ENCODE peak calls at places on chromosomes 7 and 10, in four cellular contexts. One of them, this sample, is unnamed.

GRCh38 chr7:63040966-63041610 is 957.6 kb upstream of the ZNF722 start:
- DNase-seq in GM12878: no peak
- DNase-seq in K562: no peak
- DNase-seq in HL-60: no peak
- DNase-seq in this sample: no peak

GRCh38 chr7:17770710-17771375 is 169.5 kb downstream of the SNX13 start:
- DNase-seq in K562: no peak
- DNase-seq in HL-60: peak
- DNase-seq in GM12878: no peak
- DNase-seq in this sample: no peak

GRCh38 chr7:139341776-139342244 is 673 bp downstream of the FMC1 start:
- DNase-seq in K562: no peak
- DNase-seq in HL-60: no peak
- DNase-seq in GM12878: no peak
- DNase-seq in this sample: no peak

GRCh38 chr10:86374664-86375063 is 8.1 kb upstream of the GRID1 start:
- DNase-seq in GM12878: no peak
- DNase-seq in K562: no peak
- DNase-seq in HL-60: no peak
- DNase-seq in this sample: no peak

GRCh38 chr7:107090452-107090851 is 45.9 kb downstream of the PRKAR2B start:
- DNase-seq in K562: no peak
- DNase-seq in HL-60: no peak
- DNase-seq in GM12878: no peak
- DNase-seq in this sample: no peak

GRCh38 chr10:71621263-71621751 is 98.3 kb downstream of the C10orf105 start:
- DNase-seq in K562: no peak
- DNase-seq in GM12878: no peak
- DNase-seq in HL-60: peak
- DNase-seq in this sample: no peak

GRCh38 chr7:10257438-10257837 is 716.2 kb upstream of the PHF14 start:
- DNase-seq in GM12878: no peak
- DNase-seq in K562: no peak
- DNase-seq in HL-60: no peak
- DNase-seq in this sample: no peak

GRCh38 chr7:28484276-28484675 is 72.0 kb downstream of the CREB5 start:
- DNase-seq in HL-60: no peak
- DNase-seq in K562: no peak
- DNase-seq in GM12878: no peak
- DNase-seq in this sample: no peak

GRCh38 chr7:85261341-85261740 is 74.5 kb upstream of the SEMA3D start:
- DNase-seq in HL-60: no peak
- DNase-seq in K562: no peak
- DNase-seq in GM12878: no peak
- DNase-seq in this sample: no peak

GRCh38 chr10:71667374-71667750 is 52.2 kb downstream of the C10orf105 start:
- DNase-seq in GM12878: peak
- DNase-seq in K562: no peak
- DNase-seq in HL-60: peak
- DNase-seq in this sample: no peak

GRCh38 chr10:3090914-3091313 is 23.6 kb downstream of the PFKP start:
- DNase-seq in HL-60: no peak
- DNase-seq in K562: no peak
- DNase-seq in GM12878: no peak
- DNase-seq in this sample: no peak

GRCh38 chr10:104678658-104679057 is 37.6 kb downstream of the SORCS3 start:
- DNase-seq in K562: no peak
- DNase-seq in GM12878: no peak
- DNase-seq in HL-60: no peak
- DNase-seq in this sample: no peak

GRCh38 chr7:32364581-32364980 is 125.6 kb downstream of the LSM5 start:
- DNase-seq in K562: no peak
- DNase-seq in GM12878: no peak
- DNase-seq in HL-60: no peak
- DNase-seq in this sample: no peak

GRCh38 chr10:108421256-108421655 is 1256.8 kb upstream of the SORCS1 start:
- DNase-seq in GM12878: no peak
- DNase-seq in K562: no peak
- DNase-seq in HL-60: peak
- DNase-seq in this sample: no peak

GRCh38 chr7:7884855-7885254 is 83.7 kb upstream of the GLCCI1 start:
- DNase-seq in K562: no peak
- DNase-seq in GM12878: no peak
- DNase-seq in HL-60: no peak
- DNase-seq in this sample: no peak

GRCh38 chr10:118721005-118721876 is 33.5 kb downstream of the CACUL1 start:
- DNase-seq in GM12878: no peak
- DNase-seq in K562: peak
- DNase-seq in HL-60: peak
- DNase-seq in this sample: no peak

GRCh38 chr10:78974409-78975317 is 94.1 kb upstream of the ZMIZ1 start:
- DNase-seq in GM12878: no peak
- DNase-seq in K562: peak
- DNase-seq in HL-60: peak
- DNase-seq in this sample: peak

GRCh38 chr10:74072503-74072902 is 74.6 kb downstream of the VCL start:
- DNase-seq in K562: no peak
- DNase-seq in GM12878: no peak
- DNase-seq in HL-60: no peak
- DNase-seq in this sample: no peak

GRCh38 chr10:66827353-66827752 is 98.5 kb upstream of the LRRTM3 start:
- DNase-seq in GM12878: no peak
- DNase-seq in HL-60: no peak
- DNase-seq in K562: no peak
- DNase-seq in this sample: no peak

GRCh38 chr10:103603382-103603781 is 109.9 kb downstream of the NEURL1 start:
- DNase-seq in K562: no peak
- DNase-seq in HL-60: no peak
- DNase-seq in GM12878: no peak
- DNase-seq in this sample: no peak

GRCh38 chr10:76905251-76905650 is 732.4 kb downstream of the KCNMA1 start:
- DNase-seq in HL-60: no peak
- DNase-seq in K562: no peak
- DNase-seq in GM12878: no peak
- DNase-seq in this sample: no peak

DNA sequence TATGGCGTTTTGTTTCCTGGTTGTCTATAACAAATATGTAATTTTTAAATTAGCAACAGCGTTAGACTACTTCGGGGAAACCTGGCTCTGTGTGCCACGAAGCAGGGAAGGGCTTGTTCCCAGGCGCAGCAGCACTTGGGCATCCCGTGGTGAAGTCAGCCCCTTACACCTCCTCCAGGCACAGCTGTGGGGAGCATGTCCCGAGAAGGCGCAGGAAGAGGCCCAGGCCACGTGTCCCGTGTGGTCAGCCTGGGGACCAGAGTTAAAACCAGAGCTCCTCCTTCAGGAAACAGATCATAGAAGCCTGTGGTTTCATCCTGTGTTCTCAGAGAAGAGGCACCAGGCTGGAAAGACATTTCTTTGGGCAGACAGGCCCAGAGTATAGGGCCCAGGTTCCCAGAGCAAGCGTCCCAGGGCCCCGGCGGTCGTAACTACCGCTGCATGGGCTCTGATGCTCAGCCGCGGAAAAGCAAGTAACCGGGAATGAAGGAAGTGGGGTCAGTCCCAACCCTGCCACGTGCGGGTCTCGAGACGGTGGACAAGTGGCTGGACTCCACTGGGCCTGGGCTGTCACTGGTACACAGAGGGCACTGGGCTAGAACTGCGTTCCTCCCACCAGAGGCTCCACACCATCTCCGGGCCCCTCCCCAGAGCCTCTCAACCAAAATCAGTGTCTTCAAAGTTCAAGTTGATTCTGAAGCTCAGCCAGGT is 7.1 kb downstream of the NUDT1 start:
- DNase-seq in K562: no peak
- DNase-seq in GM12878: peak
- DNase-seq in HL-60: peak
- DNase-seq in this sample: peak
- TF ChIP-seq SPI1 in K562: no peak
- TF ChIP-seq SPI1 in GM12878: no peak
- TF ChIP-seq SPI1 in HL-60: no peak
- TF ChIP-seq SPI1 in this sample: no peak

GRCh38 chr7:121041516-121042148 is 53.1 kb downstream of the CPED1 start:
- DNase-seq in GM12878: no peak
- DNase-seq in HL-60: no peak
- DNase-seq in K562: no peak
- DNase-seq in this sample: no peak
- TF ChIP-seq SPI1 in GM12878: no peak
- TF ChIP-seq SPI1 in HL-60: no peak
- TF ChIP-seq SPI1 in K562: no peak
- TF ChIP-seq SPI1 in this sample: no peak

GRCh38 chr10:18610517-18610916 is 40.9 kb downstream of the NSUN6 start:
- DNase-seq in HL-60: no peak
- DNase-seq in K562: no peak
- DNase-seq in GM12878: no peak
- DNase-seq in this sample: no peak

GRCh38 chr10:18607503-18607902 is 43.9 kb downstream of the NSUN6 start:
- DNase-seq in GM12878: no peak
- DNase-seq in HL-60: no peak
- DNase-seq in K562: peak
- DNase-seq in this sample: no peak

GRCh38 chr10:18608581-18608980 is 42.8 kb downstream of the NSUN6 start:
- DNase-seq in K562: no peak
- DNase-seq in HL-60: no peak
- DNase-seq in GM12878: no peak
- DNase-seq in this sample: no peak

GRCh38 chr10:18607979-18608378 is 43.4 kb downstream of the NSUN6 start:
- DNase-seq in K562: no peak
- DNase-seq in GM12878: no peak
- DNase-seq in HL-60: no peak
- DNase-seq in this sample: no peak

GRCh38 chr10:18611168-18611567 is 40.2 kb downstream of the NSUN6 start:
- DNase-seq in K562: no peak
- DNase-seq in GM12878: no peak
- DNase-seq in HL-60: no peak
- DNase-seq in this sample: no peak
- TF ChIP-seq SPI1 in K562: no peak
- TF ChIP-seq SPI1 in GM12878: no peak
- TF ChIP-seq SPI1 in HL-60: no peak
- TF ChIP-seq SPI1 in this sample: no peak

DNA sequence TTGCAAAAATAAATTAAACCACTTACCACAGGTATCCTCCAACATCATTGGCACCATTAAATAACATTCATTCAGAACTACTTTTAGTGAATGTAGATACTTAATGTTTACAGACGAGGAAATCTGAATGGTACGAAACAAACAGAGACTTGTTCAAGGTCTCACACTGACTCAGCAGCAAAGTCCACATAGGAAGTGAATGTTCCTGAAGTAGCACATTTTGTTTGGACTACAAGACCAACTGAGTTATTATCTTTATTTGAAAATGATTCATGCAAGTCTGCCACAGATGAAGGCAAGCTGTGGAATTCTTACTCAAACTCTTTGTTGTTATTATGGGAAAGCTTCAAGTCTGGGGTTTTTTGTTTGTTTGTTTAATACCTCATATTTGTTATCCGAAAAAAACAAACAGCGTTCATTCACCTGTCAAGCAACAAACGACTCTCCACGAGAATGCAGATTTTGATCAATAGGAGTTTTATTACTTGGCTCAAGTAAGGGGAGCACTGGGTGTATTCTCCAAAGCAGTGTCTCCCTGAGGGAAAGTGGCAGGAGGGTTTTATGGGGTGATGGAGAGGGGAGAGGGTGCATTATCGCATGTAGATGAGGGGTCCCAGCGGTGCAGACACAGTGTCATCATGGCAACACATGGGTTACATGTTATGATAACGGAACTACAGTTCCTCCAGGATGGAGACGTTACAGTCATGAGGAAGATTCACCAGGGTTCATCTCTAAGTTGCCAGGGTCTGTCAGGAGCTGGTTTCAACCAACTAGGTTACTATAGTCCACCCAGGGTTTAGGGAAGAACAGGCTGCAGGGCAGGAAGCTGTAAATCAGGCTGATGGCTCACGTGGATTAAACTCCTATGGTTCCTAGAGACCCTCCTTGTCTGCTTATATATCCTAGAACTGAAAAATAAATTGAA is 147.7 kb upstream of the AKR1E2 start:
- DNase-seq in GM12878: no peak
- DNase-seq in HL-60: no peak
- DNase-seq in K562: no peak
- DNase-seq in this sample: no peak
- TF ChIP-seq SPI1 in GM12878: no peak
- TF ChIP-seq SPI1 in HL-60: no peak
- TF ChIP-seq SPI1 in K562: no peak
- TF ChIP-seq SPI1 in this sample: no peak

DNA sequence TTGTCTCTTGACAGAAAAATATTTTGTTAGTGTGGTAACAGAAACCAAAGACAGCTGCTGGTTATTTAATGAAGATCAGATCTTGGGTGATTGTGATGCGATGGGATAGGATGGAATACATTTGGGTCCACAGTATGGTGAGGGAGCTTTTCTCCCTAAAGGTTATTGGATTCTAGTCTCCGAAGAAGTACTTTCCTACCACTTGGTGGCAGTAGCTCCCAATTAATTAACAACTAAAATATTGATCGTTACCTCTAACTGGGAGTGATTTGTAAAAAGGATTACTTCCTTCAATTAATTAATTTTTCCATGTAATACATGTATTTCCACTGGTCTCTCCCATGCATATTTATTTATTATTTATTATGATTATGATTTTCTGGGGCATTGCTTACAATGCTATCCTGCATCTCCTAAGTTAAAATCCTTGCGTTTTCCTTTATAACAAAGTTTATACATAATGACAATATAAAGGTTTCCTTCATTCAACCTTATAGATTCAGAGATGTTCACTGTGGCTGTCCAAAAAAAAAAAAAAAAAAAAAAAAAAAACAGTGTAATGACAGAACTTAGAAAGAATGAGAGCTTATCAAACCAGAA is 25.6 kb downstream of the TMEM196 start:
- DNase-seq in K562: peak
- DNase-seq in HL-60: peak
- DNase-seq in GM12878: no peak
- DNase-seq in this sample: no peak
- TF ChIP-seq SPI1 in K562: no peak
- TF ChIP-seq SPI1 in HL-60: no peak
- TF ChIP-seq SPI1 in GM12878: no peak
- TF ChIP-seq SPI1 in this sample: no peak